ENCODE peak calls at places on chromosomes 12 and 14, in seven cellular contexts. M, B, K, V, E, D and R are unnamed samples.

GRCh38 chr12:106436183-106436582 is 78.6 kb downstream of the POLR3B start:
- DNase-seq in M (no peak), B (no peak), K (no peak), V (no peak), E (no peak), D (no peak), R (no peak)

GRCh38 chr12:6241495-6241894 is 41.3 kb downstream of the CD9 start:
- DNase-seq in M (no peak), B (peak; percentile 67), K (no peak), V (no peak), E (peak; percentile 88), D (peak; percentile 84), R (no peak)

GRCh38 chr12:107126688-107127481 is 33.5 kb upstream of the CRY1 start:
- DNase-seq in M (peak; percentile 16), B (no peak), K (no peak), V (no peak), E (no peak), D (no peak), R (peak; percentile 34)

GRCh38 chr14:89519000-89519399 is 102.0 kb upstream of the FOXN3 start:
- DNase-seq in M (no peak), B (no peak), K (no peak), V (no peak), E (no peak), D (no peak), R (no peak)

GRCh38 chr14:69850086-69850735 is 29.0 kb upstream of the SMOC1 start:
- DNase-seq in M (peak; percentile 54), B (peak; percentile 21), K (no peak), V (no peak), E (no peak), D (no peak), R (no peak)

GRCh38 chr12:19491863-19492262 is 52.6 kb downstream of the AEBP2 start:
- DNase-seq in M (no peak), B (no peak), K (no peak), V (no peak), E (no peak), D (no peak), R (no peak)

GRCh38 chr12:26389303-26389702 is 193.9 kb downstream of the SSPN start:
- DNase-seq in M (peak; percentile 29), B (no peak), K (no peak), V (no peak), E (no peak), D (no peak), R (no peak)

GRCh38 chr12:4308334-4308960 is 12.6 kb upstream of the TIGAR start:
- DNase-seq in M (no peak), B (no peak), K (no peak), V (no peak), E (no peak), D (no peak), R (no peak)

GRCh38 chr14:70642313-70643235 is 858 bp downstream of the TTC9 start:
- DNase-seq in M (peak; percentile 47), B (peak; percentile 18), K (peak; percentile 91), V (no peak), E (peak; percentile 59), D (no peak), R (peak; percentile 75)

GRCh38 chr12:130555628-130556485 is 160.2 kb downstream of the RIMBP2 start:
- DNase-seq in M (peak; percentile 42), B (no peak), K (no peak), V (no peak), E (no peak), D (no peak), R (no peak)

GRCh38 chr12:89251326-89252237 is 100.7 kb downstream of the DUSP6 start:
- DNase-seq in M (no peak), B (no peak), K (no peak), V (no peak), E (no peak), D (no peak), R (no peak)

GRCh38 chr12:31106101-31106803 is 32.6 kb downstream of the DDX11 start:
- DNase-seq in M (no peak), B (no peak), K (peak; percentile 67), V (no peak), E (no peak), D (no peak), R (no peak)

GRCh38 chr14:86015916-86016315 is 486.0 kb downstream of the FLRT2 start:
- DNase-seq in M (no peak), B (no peak), K (no peak), V (no peak), E (no peak), D (no peak), R (no peak)

GRCh38 chr14:33711761-33712160 is 239.1 kb downstream of the EGLN3 start:
- DNase-seq in M (no peak), B (no peak), K (no peak), V (no peak), E (no peak), D (no peak), R (no peak)

GRCh38 chr12:61870658-61871559 is 389.3 kb upstream of the USP15 start:
- DNase-seq in M (no peak), B (no peak), K (no peak), V (no peak), E (no peak), D (no peak), R (no peak)

GRCh38 chr14:53043107-53043704 is 92.4 kb upstream of the FERMT2 start:
- DNase-seq in M (no peak), B (peak; percentile 18), K (no peak), V (no peak), E (peak; percentile 46), D (no peak), R (no peak)

GRCh38 chr12:46391630-46392029 is 19.1 kb upstream of the SLC38A2 start:
- DNase-seq in M (no peak), B (no peak), K (no peak), V (peak; percentile 29), E (peak; percentile 49), D (no peak), R (no peak)

GRCh38 chr14:103311171-103311997 is 22.7 kb upstream of the EIF5 start:
- DNase-seq in M (no peak), B (no peak), K (peak; percentile 31), V (no peak), E (no peak), D (no peak), R (no peak)

GRCh38 chr14:51792819-51793218 is 67.6 kb upstream of the GNG2 start:
- DNase-seq in M (no peak), B (no peak), K (no peak), V (no peak), E (no peak), D (no peak), R (no peak)

GRCh38 chr14:23217621-23218020 is 20.1 kb upstream of the RNF212B start:
- DNase-seq in M (no peak), B (no peak), K (no peak), V (no peak), E (no peak), D (no peak), R (no peak)

GRCh38 chr12:120709976-120710804 is at the start of gene UNC119B:
- DNase-seq in M (peak; percentile 86), B (peak; percentile 72), K (peak; percentile 94), V (peak; percentile 59), E (peak; percentile 93), D (peak; percentile 85), R (peak; percentile 97)

GRCh38 chr12:53048033-53048779 is 1.7 kb upstream of the TNS2 start:
- DNase-seq in M (peak; percentile 55), B (peak; percentile 83), K (peak; percentile 82), V (peak; percentile 71), E (peak; percentile 88), D (peak; percentile 80), R (peak; percentile 91)

GRCh38 chr14:71538949-71539659 is 393.1 kb upstream of the RGS6 start:
- DNase-seq in M (no peak), B (no peak), K (no peak), V (no peak), E (no peak), D (no peak), R (no peak)

GRCh38 chr12:115710104-115710564 is 567.4 kb downstream of the MED13L start:
- DNase-seq in M (peak; percentile 37), B (peak; percentile 23), K (no peak), V (peak; percentile 22), E (peak; percentile 72), D (no peak), R (peak; percentile 65)

GRCh38 chr14:57987596-57988300 is 121.9 kb upstream of the SLC35F4 start:
- DNase-seq in M (no peak), B (no peak), K (no peak), V (no peak), E (no peak), D (no peak), R (no peak)

GRCh38 chr12:115485503-115485902 is 792.0 kb downstream of the MED13L start:
- DNase-seq in M (no peak), B (no peak), K (no peak), V (no peak), E (no peak), D (no peak), R (no peak)

GRCh38 chr12:34601689-34602088 is 579.4 kb downstream of the ALG10 start:
- DNase-seq in M (no peak), B (no peak), K (no peak), V (no peak), E (no peak), D (peak; percentile 9), R (no peak)

GRCh38 chr12:104687823-104688573 is 231.2 kb downstream of the CHST11 start:
- DNase-seq in M (no peak), B (no peak), K (no peak), V (no peak), E (no peak), D (no peak), R (no peak)
- H3K4me1 ChIP-seq in M (peaks cover 8% of the 10 kb centered on the region), B (no peaks in the 10 kb centered on the region), K (peaks cover 99% of the 10 kb centered on the region), V (peaks cover 23% of the 10 kb centered on the region), E (peaks cover 1% of the 10 kb centered on the region), D (peaks cover 36% of the 10 kb centered on the region), R (peaks cover 4% of the 10 kb centered on the region)

DNA sequence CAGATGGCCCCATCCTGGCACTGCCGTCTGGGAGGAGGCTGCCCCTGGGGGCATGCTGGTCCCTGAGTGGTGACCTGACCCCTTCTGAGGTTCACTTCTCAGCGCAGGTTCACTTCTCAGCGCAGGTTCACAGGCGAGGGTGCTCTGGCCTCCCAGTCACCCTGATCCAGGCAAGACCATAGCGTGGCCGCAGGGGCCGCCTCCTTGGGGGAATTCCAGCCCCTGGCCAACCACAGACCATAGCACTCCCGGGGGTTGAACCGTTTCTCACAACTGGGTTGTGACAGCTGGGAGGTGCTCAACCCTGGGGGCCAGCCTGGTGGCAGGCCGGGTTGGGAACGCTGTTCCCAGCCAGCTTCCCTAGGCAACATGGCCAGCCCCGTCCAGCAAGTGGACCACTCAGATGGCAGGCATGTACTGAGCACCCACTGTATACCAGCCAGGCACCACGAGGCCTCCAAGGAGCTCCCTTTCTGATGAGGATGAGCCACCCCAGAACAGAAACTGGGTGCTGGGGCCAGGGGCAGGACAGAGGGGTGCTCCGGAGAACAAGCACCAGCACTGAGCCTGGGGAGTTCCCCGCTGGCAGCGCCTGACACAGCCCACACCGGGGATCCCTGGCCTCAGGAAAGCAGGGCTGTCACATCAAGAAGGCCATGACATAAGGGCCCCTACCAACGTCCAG is 28.3 kb upstream of the ZFP36L1 start:
- DNase-seq in M (peak; percentile 6), B (no peak), K (no peak), V (no peak), E (no peak), D (no peak), R (no peak)
- H3K4me3 ChIP-seq in M (no peak overlapping the region), B (no peak overlapping the region), K (no peak overlapping the region), V (no peak overlapping the region), E (no peak overlapping the region), D (no peak overlapping the region), R (no peak overlapping the region)

GRCh38 chr12:110373025-110373876 is 30.3 kb downstream of the ANAPC7 start:
- DNase-seq in M (no peak), B (peak; percentile 19), K (no peak), V (no peak), E (peak; percentile 84), D (no peak), R (no peak)
- H3K27ac ChIP-seq in M (no peak overlapping the region), B (peak overlapping the region; percentile 74), K (no peak overlapping the region), V (peak overlapping the region; percentile 76), E (no peak overlapping the region), D (no peak overlapping the region), R (no peak overlapping the region)

GRCh38 chr12:96323906-96324305 is 76.3 kb downstream of the CDK17 start:
- DNase-seq in M (no peak), B (no peak), K (no peak), V (no peak), E (no peak), D (no peak), R (no peak)
- H3K4me1 ChIP-seq in M (no peaks in the 10 kb centered on the region), B (peaks cover 14% of the 10 kb centered on the region), K (peaks cover 46% of the 10 kb centered on the region), V (no peaks in the 10 kb centered on the region), E (peaks cover 5% of the 10 kb centered on the region), D (no peaks in the 10 kb centered on the region), R (no peaks in the 10 kb centered on the region)